ENCODE peak calls at places on chromosomes 4 and X, in six cellular contexts. One of them, this sample, is unnamed.

GRCh38 chrX:1388651-1389050 is 3.3 kb downstream of the SLC25A6 start:
- DNase-seq in tibial nerve: no peak
- DNase-seq in gastrocnemius medialis: no peak
- DNase-seq in aorta: peak; percentile 4
- DNase-seq in transverse colon: no peak
- DNase-seq in upper lobe of right lung: peak; percentile 29
- DNase-seq in this sample: no peak

GRCh38 chr4:76614589-76614988 is 179.6 kb downstream of the SHROOM3 start:
- DNase-seq in transverse colon: no peak
- DNase-seq in gastrocnemius medialis: no peak
- DNase-seq in aorta: peak; percentile 73
- DNase-seq in upper lobe of right lung: no peak
- DNase-seq in tibial nerve: no peak
- DNase-seq in this sample: no peak

GRCh38 chr4:54719378-54719777 is 61.6 kb downstream of the KIT start:
- DNase-seq in transverse colon: no peak
- DNase-seq in gastrocnemius medialis: no peak
- DNase-seq in aorta: no peak
- DNase-seq in upper lobe of right lung: no peak
- DNase-seq in tibial nerve: no peak
- DNase-seq in this sample: no peak

GRCh38 chrX:16517206-16517605 is 132.8 kb upstream of the S100G start:
- DNase-seq in upper lobe of right lung: no peak
- DNase-seq in aorta: no peak
- DNase-seq in transverse colon: no peak
- DNase-seq in gastrocnemius medialis: no peak
- DNase-seq in tibial nerve: no peak
- DNase-seq in this sample: no peak

GRCh38 chr4:89111833-89112563 is 665 bp downstream of the TIGD2 start:
- DNase-seq in tibial nerve: no peak
- DNase-seq in aorta: no peak
- DNase-seq in transverse colon: peak; percentile 25
- DNase-seq in upper lobe of right lung: no peak
- DNase-seq in gastrocnemius medialis: no peak
- DNase-seq in this sample: no peak

GRCh38 chrX:12007881-12008280 is 130.4 kb upstream of the FRMPD4 start:
- DNase-seq in upper lobe of right lung: no peak
- DNase-seq in tibial nerve: no peak
- DNase-seq in gastrocnemius medialis: no peak
- DNase-seq in transverse colon: no peak
- DNase-seq in aorta: no peak
- DNase-seq in this sample: no peak

GRCh38 chr4:160546201-160546600 is 1443.3 kb downstream of the RAPGEF2 start:
- DNase-seq in upper lobe of right lung: no peak
- DNase-seq in tibial nerve: no peak
- DNase-seq in gastrocnemius medialis: no peak
- DNase-seq in aorta: no peak
- DNase-seq in transverse colon: no peak
- DNase-seq in this sample: no peak

GRCh38 chr4:17347445-17347844 is 164.4 kb downstream of the QDPR start:
- DNase-seq in tibial nerve: peak; percentile 48
- DNase-seq in gastrocnemius medialis: no peak
- DNase-seq in upper lobe of right lung: no peak
- DNase-seq in aorta: no peak
- DNase-seq in transverse colon: no peak
- DNase-seq in this sample: peak; percentile 32

GRCh38 chrX:134173541-134174272 is 63.3 kb upstream of the CCDC160 start:
- DNase-seq in upper lobe of right lung: no peak
- DNase-seq in tibial nerve: no peak
- DNase-seq in gastrocnemius medialis: no peak
- DNase-seq in transverse colon: no peak
- DNase-seq in aorta: no peak
- DNase-seq in this sample: no peak

GRCh38 chr4:164442167-164442566 is 311.8 kb upstream of the SMIM31 start:
- DNase-seq in aorta: no peak
- DNase-seq in upper lobe of right lung: no peak
- DNase-seq in gastrocnemius medialis: no peak
- DNase-seq in transverse colon: no peak
- DNase-seq in tibial nerve: no peak
- DNase-seq in this sample: no peak

DNA sequence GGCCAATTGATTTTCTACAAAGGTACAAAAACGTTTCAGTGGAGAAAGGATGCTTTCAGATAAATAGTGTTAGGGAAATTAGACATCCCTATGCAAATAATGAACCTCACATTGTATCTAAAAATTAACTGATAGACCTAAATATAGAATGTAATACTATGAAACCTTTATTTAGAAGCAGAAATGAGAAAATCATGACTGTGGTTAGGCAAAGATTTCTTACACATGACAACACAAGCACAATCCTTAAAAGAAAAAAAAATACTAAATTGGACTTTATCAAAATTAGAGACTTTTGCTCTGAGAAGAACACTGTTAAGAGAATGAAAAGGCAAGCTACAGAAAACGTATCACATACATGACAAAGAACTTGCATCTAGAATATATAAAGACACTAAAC is 43.0 kb upstream of the SPANXN4 start:
- DNase-seq in aorta: no peak
- DNase-seq in tibial nerve: no peak
- DNase-seq in transverse colon: no peak
- DNase-seq in gastrocnemius medialis: no peak
- DNase-seq in upper lobe of right lung: no peak
- DNase-seq in this sample: no peak
- H3K4me1 ChIP-seq in aorta: no peaks in the 10 kb centered on the region
- H3K4me1 ChIP-seq in tibial nerve: no peaks in the 10 kb centered on the region
- H3K4me1 ChIP-seq in transverse colon: no peaks in the 10 kb centered on the region
- H3K4me1 ChIP-seq in gastrocnemius medialis: no peaks in the 10 kb centered on the region
- H3K4me1 ChIP-seq in upper lobe of right lung: no peaks in the 10 kb centered on the region
- H3K4me1 ChIP-seq in this sample: no peaks in the 10 kb centered on the region

DNA sequence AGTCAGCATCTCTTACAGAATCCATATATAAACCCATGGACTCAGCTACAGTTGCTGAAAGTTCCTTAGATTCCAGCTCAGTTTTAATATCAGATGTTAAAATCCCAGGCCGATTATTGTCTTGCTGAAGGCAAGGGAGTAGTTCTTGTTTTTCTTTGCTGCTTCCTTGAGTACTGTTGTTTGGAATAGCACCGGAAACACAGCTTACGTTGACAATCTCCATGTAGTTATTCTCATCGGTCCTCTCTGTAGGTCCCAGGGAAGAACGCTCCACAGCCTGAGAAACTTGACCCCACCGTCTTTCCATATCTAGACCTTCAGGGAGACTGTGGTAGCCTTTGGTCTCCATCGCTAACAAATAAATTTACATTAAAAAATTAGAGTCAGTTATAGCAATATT is 5.7 kb downstream of the NR3C2 start:
- DNase-seq in gastrocnemius medialis: no peak
- DNase-seq in transverse colon: no peak
- DNase-seq in tibial nerve: no peak
- DNase-seq in aorta: no peak
- DNase-seq in upper lobe of right lung: no peak
- DNase-seq in this sample: no peak
- H3K4me1 ChIP-seq in gastrocnemius medialis: peaks cover 74% of the 10 kb centered on the region
- H3K4me1 ChIP-seq in transverse colon: no peaks in the 10 kb centered on the region
- H3K4me1 ChIP-seq in tibial nerve: peaks cover 14% of the 10 kb centered on the region
- H3K4me1 ChIP-seq in aorta: no peaks in the 10 kb centered on the region
- H3K4me1 ChIP-seq in upper lobe of right lung: peaks cover 29% of the 10 kb centered on the region
- H3K4me1 ChIP-seq in this sample: no peaks in the 10 kb centered on the region

GRCh38 chr4:73250642-73251041 is 8.0 kb downstream of the ANKRD17 start:
- DNase-seq in transverse colon: no peak
- DNase-seq in aorta: no peak
- DNase-seq in gastrocnemius medialis: no peak
- DNase-seq in upper lobe of right lung: no peak
- DNase-seq in tibial nerve: no peak
- DNase-seq in this sample: no peak

GRCh38 chr4:73248416-73248815 is 10.2 kb downstream of the ANKRD17 start:
- DNase-seq in tibial nerve: no peak
- DNase-seq in gastrocnemius medialis: no peak
- DNase-seq in transverse colon: no peak
- DNase-seq in upper lobe of right lung: no peak
- DNase-seq in aorta: no peak
- DNase-seq in this sample: no peak

GRCh38 chr4:73251384-73251783 is 7.2 kb downstream of the ANKRD17 start:
- DNase-seq in gastrocnemius medialis: no peak
- DNase-seq in tibial nerve: no peak
- DNase-seq in transverse colon: no peak
- DNase-seq in upper lobe of right lung: no peak
- DNase-seq in aorta: no peak
- DNase-seq in this sample: no peak

GRCh38 chr4:73248821-73249220 is 9.8 kb downstream of the ANKRD17 start:
- DNase-seq in gastrocnemius medialis: no peak
- DNase-seq in tibial nerve: no peak
- DNase-seq in upper lobe of right lung: no peak
- DNase-seq in transverse colon: no peak
- DNase-seq in aorta: no peak
- DNase-seq in this sample: no peak

GRCh38 chr4:73252001-73252400 is 6.6 kb downstream of the ANKRD17 start:
- DNase-seq in tibial nerve: no peak
- DNase-seq in transverse colon: no peak
- DNase-seq in upper lobe of right lung: no peak
- DNase-seq in gastrocnemius medialis: no peak
- DNase-seq in aorta: no peak
- DNase-seq in this sample: no peak
- H3K4me1 ChIP-seq in tibial nerve: peaks cover 26% of the 10 kb centered on the region
- H3K4me1 ChIP-seq in transverse colon: peaks cover 22% of the 10 kb centered on the region
- H3K4me1 ChIP-seq in upper lobe of right lung: peaks cover 34% of the 10 kb centered on the region
- H3K4me1 ChIP-seq in gastrocnemius medialis: peaks cover 55% of the 10 kb centered on the region
- H3K4me1 ChIP-seq in aorta: no peaks in the 10 kb centered on the region
- H3K4me1 ChIP-seq in this sample: no peaks in the 10 kb centered on the region

DNA sequence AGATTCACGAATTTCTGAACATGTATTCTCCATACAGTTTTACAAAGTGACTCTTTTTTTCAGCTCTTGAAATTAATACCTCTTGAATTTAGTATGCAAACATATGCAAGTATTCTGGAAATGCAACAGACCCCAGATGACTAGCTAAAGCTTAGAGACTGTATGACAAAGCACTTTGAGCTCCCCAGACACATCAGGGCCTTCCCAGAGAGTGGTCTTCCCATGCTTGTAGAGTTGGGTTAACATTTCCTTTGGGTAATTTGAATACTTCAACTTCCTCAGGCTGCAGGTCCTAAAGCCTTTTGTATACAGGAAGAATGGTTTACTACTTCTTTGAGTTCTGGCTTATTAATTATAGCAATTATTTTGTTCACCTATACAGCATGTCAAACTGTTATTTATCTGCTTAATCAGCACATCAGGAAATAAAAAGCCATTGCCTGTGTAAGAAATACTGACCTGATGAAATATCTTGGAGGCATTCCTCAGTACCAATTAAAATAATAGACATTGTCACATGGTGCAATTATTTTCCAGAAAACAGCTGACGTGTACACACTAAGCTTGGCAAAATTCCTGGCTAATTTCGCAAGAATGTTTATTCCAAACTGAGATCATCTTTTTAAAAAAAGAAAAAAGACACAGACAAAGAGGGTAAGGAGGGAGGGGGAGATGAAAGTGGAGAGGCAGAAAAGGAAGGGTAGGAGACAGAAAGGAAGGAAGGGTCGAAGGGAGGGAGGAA is 62.1 kb upstream of the NFKB1 start:
- DNase-seq in upper lobe of right lung: no peak
- DNase-seq in transverse colon: no peak
- DNase-seq in aorta: no peak
- DNase-seq in tibial nerve: peak; percentile 85
- DNase-seq in gastrocnemius medialis: peak; percentile 23
- DNase-seq in this sample: no peak
- H3K4me1 ChIP-seq in upper lobe of right lung: peaks cover 11% of the 10 kb centered on the region
- H3K4me1 ChIP-seq in transverse colon: no peaks in the 10 kb centered on the region
- H3K4me1 ChIP-seq in aorta: no peaks in the 10 kb centered on the region
- H3K4me1 ChIP-seq in tibial nerve: peaks cover 3% of the 10 kb centered on the region
- H3K4me1 ChIP-seq in gastrocnemius medialis: peaks cover 18% of the 10 kb centered on the region
- H3K4me1 ChIP-seq in this sample: no peaks in the 10 kb centered on the region

GRCh38 chr4:174669278-174669677 is 147.0 kb upstream of the HPGD start:
- DNase-seq in gastrocnemius medialis: no peak
- DNase-seq in transverse colon: no peak
- DNase-seq in tibial nerve: no peak
- DNase-seq in aorta: no peak
- DNase-seq in upper lobe of right lung: no peak
- DNase-seq in this sample: no peak
- H3K4me1 ChIP-seq in gastrocnemius medialis: no peaks in the 10 kb centered on the region
- H3K4me1 ChIP-seq in transverse colon: no peaks in the 10 kb centered on the region
- H3K4me1 ChIP-seq in tibial nerve: no peaks in the 10 kb centered on the region
- H3K4me1 ChIP-seq in aorta: no peaks in the 10 kb centered on the region
- H3K4me1 ChIP-seq in upper lobe of right lung: no peaks in the 10 kb centered on the region
- H3K4me1 ChIP-seq in this sample: no peaks in the 10 kb centered on the region

GRCh38 chr4:5720980-5721379 is 10.0 kb downstream of the EVC start:
- DNase-seq in gastrocnemius medialis: no peak
- DNase-seq in upper lobe of right lung: no peak
- DNase-seq in tibial nerve: no peak
- DNase-seq in aorta: no peak
- DNase-seq in transverse colon: no peak
- DNase-seq in this sample: no peak
- H3K4me1 ChIP-seq in gastrocnemius medialis: no peaks in the 10 kb centered on the region
- H3K4me1 ChIP-seq in upper lobe of right lung: no peaks in the 10 kb centered on the region
- H3K4me1 ChIP-seq in tibial nerve: peaks cover 12% of the 10 kb centered on the region
- H3K4me1 ChIP-seq in aorta: no peaks in the 10 kb centered on the region
- H3K4me1 ChIP-seq in transverse colon: no peaks in the 10 kb centered on the region
- H3K4me1 ChIP-seq in this sample: no peaks in the 10 kb centered on the region

This sample was measured in BE2C.